ENCODE peak calls at places on chromosomes 11 and 22, in six cellular contexts. F is caudate nucleus, O is HL-60, B is NCI-H2227 treated with DMSO at 0.1 percent for 48 hours, R is neural progenitor cell, M is hypothalamus. J is an unnamed sample.

GRCh38 chr22:47044722-47045545 is 282.5 kb downstream of the TBC1D22A start:
- DNase-seq in F (no peak), O (no peak), B (no peak), R (no peak), M (no peak), J (peak)

GRCh38 chr11:65100674-65101350 is 4.8 kb downstream of the VPS51 start:
- DNase-seq in F (no peak), O (no peak), B (no peak), R (no peak), M (no peak), J (no peak)

GRCh38 chr11:2541881-2542361 is 97.1 kb downstream of the KCNQ1 start:
- DNase-seq in F (no peak), O (no peak), B (no peak), R (no peak), M (no peak), J (peak)

GRCh38 chr11:111785886-111786412 is 19.8 kb upstream of the PPP2R1B start:
- DNase-seq in F (no peak), O (no peak), B (no peak), R (no peak), M (no peak), J (no peak)

GRCh38 chr11:73656985-73657384 is 10.6 kb downstream of the PLEKHB1 start:
- DNase-seq in F (no peak), O (no peak), B (no peak), R (no peak), M (no peak), J (no peak)

GRCh38 chr11:2272241-2272945 is 2.0 kb upstream of the ASCL2 start:
- DNase-seq in F (no peak), O (no peak), B (no peak), R (no peak), M (no peak), J (no peak)

GRCh38 chr11:35584321-35584720 is 33.9 kb upstream of the FJX1 start:
- DNase-seq in F (no peak), O (no peak), B (no peak), R (no peak), M (no peak), J (no peak)

GRCh38 chr11:116693206-116694016 is 79.4 kb downstream of the BUD13 start:
- DNase-seq in F (no peak), O (no peak), B (no peak), R (no peak), M (no peak), J (peak)

GRCh38 chr11:102929966-102930365 is 25.6 kb downstream of the MMP13 start:
- DNase-seq in F (no peak), O (no peak), B (no peak), R (no peak), M (no peak), J (no peak)

GRCh38 chr22:38406617-38407016 is 48.4 kb downstream of the KCNJ4 start:
- DNase-seq in F (no peak), O (peak), B (no peak), R (no peak), M (no peak), J (no peak)

GRCh38 chr11:30113326-30113873 is 96.6 kb upstream of the KCNA4 start:
- DNase-seq in F (no peak), O (no peak), B (no peak), R (no peak), M (no peak), J (no peak)

GRCh38 chr11:72703281-72704008 is 29.2 kb upstream of the PDE2A start:
- DNase-seq in F (no peak), O (no peak), B (no peak), R (peak), M (peak), J (no peak)

GRCh38 chr11:42043312-42043711 is 583.9 kb upstream of the LRRC4C start:
- DNase-seq in F (no peak), O (no peak), B (no peak), R (no peak), M (no peak), J (no peak)

GRCh38 chr22:36462475-36462790 is 19.0 kb downstream of the TXN2 start:
- DNase-seq in F (no peak), O (no peak), B (no peak), R (no peak), M (no peak), J (no peak)

GRCh38 chr11:124798991-124799383 is 1.2 kb downstream of the MSANTD2 start:
- DNase-seq in F (no peak), O (no peak), B (no peak), R (no peak), M (no peak), J (no peak)

GRCh38 chr22:44702479-44703219 is 645 bp downstream of the PRR5 start:
- DNase-seq in F (no peak), O (peak), B (no peak), R (peak), M (no peak), J (peak)

GRCh38 chr22:38881464-38881871 is 9.5 kb upstream of the CBX6 start:
- DNase-seq in F (no peak), O (no peak), B (no peak), R (no peak), M (no peak), J (no peak)

GRCh38 chr11:118939948-118940598 is 14.3 kb upstream of the BCL9L start:
- DNase-seq in F (no peak), O (peak), B (no peak), R (peak), M (peak), J (no peak)

GRCh38 chr22:50071432-50072166 is 13.5 kb upstream of the TTLL8 start:
- DNase-seq in F (no peak), O (no peak), B (no peak), R (no peak), M (no peak), J (peak)

GRCh38 chr11:86524603-86525352 is 147.6 kb downstream of the ME3 start:
- DNase-seq in F (no peak), O (no peak), B (peak), R (no peak), M (no peak), J (no peak)

GRCh38 chr11:6737872-6738466 is 33.8 kb downstream of the OR2AG2 start:
- DNase-seq in F (no peak), O (peak), B (peak), R (peak), M (no peak), J (no peak)

GRCh38 chr22:50041361-50042065 is 16.6 kb downstream of the TTLL8 start:
- DNase-seq in F (no peak), O (no peak), B (no peak), R (no peak), M (no peak), J (no peak)

GRCh38 chr22:47045691-47046410 is 283.4 kb downstream of the TBC1D22A start:
- DNase-seq in F (no peak), O (no peak), B (no peak), R (no peak), M (no peak), J (no peak)

GRCh38 chr11:74570266-74571061 is 21.9 kb upstream of the POLD3 start:
- DNase-seq in F (no peak), O (peak), B (peak), R (peak), M (no peak), J (no peak)

GRCh38 chr11:83070044-83070877 is 1.4 kb downstream of the RAB30 start:
- DNase-seq in F (no peak), O (no peak), B (peak), R (peak), M (no peak), J (no peak)

J was measured in chondrocyte.